ENCODE peak calls at places on chromosomes 2 and 18, in five cellular contexts. N is neural progenitor cell, A is fibroblast of lung, Q is hepatic stellate cell, W is brain microvascular endothelial cell. G is an unnamed sample.

GRCh38 chr18:58552057-58552461 is 76.8 kb downstream of the ALPK2 start:
- DNase-seq in A (no peak), N (no peak), Q (peak), W (peak), G (no peak)

GRCh38 chr18:57915848-57916596 is 112.9 kb upstream of the ATP8B1 start:
- DNase-seq in Q (no peak), A (peak), N (peak), W (no peak), G (no peak)

GRCh38 chr2:220434365-220434764 is 806.9 kb downstream of the SLC4A3 start:
- DNase-seq in N (no peak), A (peak), Q (no peak), W (peak), G (no peak)

GRCh38 chr2:239387811-239388210 is 13.0 kb downstream of the HDAC4 start:
- DNase-seq in Q (no peak), N (no peak), A (no peak), W (no peak), G (no peak)

GRCh38 chr2:237597680-237598145 is 7.2 kb upstream of the RAB17 start:
- DNase-seq in Q (no peak), W (no peak), N (no peak), A (no peak), G (no peak)

GRCh38 chr2:170148161-170148560 is 29.8 kb upstream of the MYO3B start:
- DNase-seq in W (no peak), N (no peak), Q (no peak), A (peak), G (no peak)

GRCh38 chr2:235054497-235054896 is 102.7 kb downstream of the SH3BP4 start:
- DNase-seq in W (no peak), N (no peak), A (no peak), Q (no peak), G (peak)

GRCh38 chr2:73984922-73985317 is 210 bp downstream of the TET3 start:
- DNase-seq in N (peak), A (no peak), W (no peak), Q (peak), G (no peak)

GRCh38 chr2:119739580-119740255 is 20.0 kb upstream of the PTPN4 start:
- DNase-seq in Q (no peak), N (no peak), W (no peak), A (no peak), G (no peak)

GRCh38 chr2:168254158-168254935 is 7.0 kb upstream of the STK39 start:
- DNase-seq in Q (peak), N (no peak), A (peak), W (no peak), G (no peak)

GRCh38 chr2:189421644-189422043 is 19.6 kb upstream of the WDR75 start:
- DNase-seq in Q (no peak), N (no peak), W (peak), A (peak), G (peak)

GRCh38 chr2:10575566-10576300 is 114.0 kb downstream of the NOL10 start:
- DNase-seq in A (peak), Q (peak), N (no peak), W (peak), G (no peak)

GRCh38 chr18:13308369-13308768 is 89.8 kb downstream of the LDLRAD4 start:
- DNase-seq in N (no peak), W (no peak), Q (no peak), A (no peak), G (no peak)

GRCh38 chr2:15028406-15028805 is 395.9 kb downstream of the LRATD1 start:
- DNase-seq in Q (no peak), N (no peak), A (peak), W (no peak), G (no peak)

GRCh38 chr18:13161276-13161899 is 57.2 kb upstream of the LDLRAD4 start:
- DNase-seq in W (no peak), A (no peak), Q (no peak), N (no peak), G (no peak)

GRCh38 chr2:71465356-71465755 is 12.0 kb downstream of the DYSF start:
- DNase-seq in N (no peak), Q (no peak), A (no peak), W (no peak), G (peak)

G was measured in SJSA1.